ENCODE peak calls at places on chromosome 10, in four cellular contexts. One of them, this sample, is unnamed.

GRCh38 chr10:132429281-132430230 is 32.6 kb downstream of the PWWP2B start:
- DNase-seq in brain microvascular endothelial cell: no peak
- DNase-seq in H9: no peak
- DNase-seq in adrenal gland: no peak
- DNase-seq in this sample: no peak

GRCh38 chr10:75469018-75469616 is 37.7 kb downstream of the LRMDA start:
- DNase-seq in adrenal gland: peak; percentile 57
- DNase-seq in brain microvascular endothelial cell: peak; percentile 85
- DNase-seq in H9: no peak
- DNase-seq in this sample: no peak

GRCh38 chr10:73887038-73888015 is 13.0 kb upstream of the CAMK2G start:
- DNase-seq in brain microvascular endothelial cell: peak; percentile 72
- DNase-seq in H9: no peak
- DNase-seq in adrenal gland: peak; percentile 84
- DNase-seq in this sample: no peak

GRCh38 chr10:98292976-98293375 is 25.0 kb upstream of the LOXL4 start:
- DNase-seq in H9: no peak
- DNase-seq in adrenal gland: no peak
- DNase-seq in brain microvascular endothelial cell: no peak
- DNase-seq in this sample: no peak

GRCh38 chr10:79038841-79039201 is 29.9 kb upstream of the ZMIZ1 start:
- DNase-seq in brain microvascular endothelial cell: no peak
- DNase-seq in adrenal gland: no peak
- DNase-seq in H9: peak; percentile 76
- DNase-seq in this sample: no peak

GRCh38 chr10:21281765-21282484 is 243.6 kb downstream of the SKIDA1 start:
- DNase-seq in H9: peak; percentile 91
- DNase-seq in brain microvascular endothelial cell: no peak
- DNase-seq in adrenal gland: no peak
- DNase-seq in this sample: no peak

GRCh38 chr10:124739996-124740373 is 4.2 kb downstream of the FAM53B start:
- DNase-seq in brain microvascular endothelial cell: no peak
- DNase-seq in adrenal gland: no peak
- DNase-seq in H9: no peak
- DNase-seq in this sample: no peak

GRCh38 chr10:124082555-124082954 is 10.8 kb downstream of the CHST15 start:
- DNase-seq in brain microvascular endothelial cell: no peak
- DNase-seq in H9: no peak
- DNase-seq in adrenal gland: no peak
- DNase-seq in this sample: no peak

GRCh38 chr10:45160266-45160665 is 155.1 kb downstream of the OR13A1 start:
- DNase-seq in brain microvascular endothelial cell: peak; percentile 79
- DNase-seq in H9: no peak
- DNase-seq in adrenal gland: no peak
- DNase-seq in this sample: no peak

GRCh38 chr10:76308946-76309529 is 877.6 kb downstream of the LRMDA start:
- DNase-seq in H9: no peak
- DNase-seq in brain microvascular endothelial cell: no peak
- DNase-seq in adrenal gland: no peak
- DNase-seq in this sample: no peak

GRCh38 chr10:132987671-132988571 is 45.6 kb upstream of the CFAP46 start:
- DNase-seq in H9: no peak
- DNase-seq in brain microvascular endothelial cell: peak; percentile 82
- DNase-seq in adrenal gland: no peak
- DNase-seq in this sample: no peak

GRCh38 chr10:49632406-49633317 is 18.8 kb downstream of the CHAT start:
- DNase-seq in brain microvascular endothelial cell: no peak
- DNase-seq in H9: no peak
- DNase-seq in adrenal gland: no peak
- DNase-seq in this sample: no peak

GRCh38 chr10:71579668-71580067 is 139.9 kb downstream of the C10orf105 start:
- DNase-seq in brain microvascular endothelial cell: no peak
- DNase-seq in adrenal gland: no peak
- DNase-seq in H9: no peak
- DNase-seq in this sample: no peak

GRCh38 chr10:77746313-77746712 is 108.7 kb upstream of the KCNMA1 start:
- DNase-seq in H9: no peak
- DNase-seq in brain microvascular endothelial cell: peak; percentile 83
- DNase-seq in adrenal gland: no peak
- DNase-seq in this sample: no peak

GRCh38 chr10:104331208-104331838 is 6.9 kb downstream of the ITPRIP start:
- DNase-seq in adrenal gland: no peak
- DNase-seq in H9: peak; percentile 57
- DNase-seq in brain microvascular endothelial cell: peak; percentile 77
- DNase-seq in this sample: no peak

GRCh38 chr10:112755446-112756117 is 194.5 kb upstream of the TCF7L2 start:
- DNase-seq in H9: no peak
- DNase-seq in brain microvascular endothelial cell: no peak
- DNase-seq in adrenal gland: no peak
- DNase-seq in this sample: no peak

GRCh38 chr10:64535131-64535867 is 1014.1 kb downstream of the REEP3 start:
- DNase-seq in H9: no peak
- DNase-seq in adrenal gland: no peak
- DNase-seq in brain microvascular endothelial cell: no peak
- DNase-seq in this sample: no peak

GRCh38 chr10:43407576-43408330 is 1.2 kb downstream of the HNRNPF start:
- DNase-seq in brain microvascular endothelial cell: peak; percentile 85
- DNase-seq in adrenal gland: peak; percentile 90
- DNase-seq in H9: peak; percentile 71
- DNase-seq in this sample: peak; percentile 94

GRCh38 chr10:65292551-65292950 is 1633.3 kb upstream of the LRRTM3 start:
- DNase-seq in H9: no peak
- DNase-seq in brain microvascular endothelial cell: no peak
- DNase-seq in adrenal gland: no peak
- DNase-seq in this sample: no peak

GRCh38 chr10:50497758-50498157 is 126.0 kb downstream of the SGMS1 start:
- DNase-seq in H9: no peak
- DNase-seq in brain microvascular endothelial cell: peak; percentile 62
- DNase-seq in adrenal gland: no peak
- DNase-seq in this sample: peak; percentile 49

GRCh38 chr10:113293167-113293566 is 259.7 kb upstream of the HABP2 start:
- DNase-seq in adrenal gland: no peak
- DNase-seq in H9: no peak
- DNase-seq in brain microvascular endothelial cell: no peak
- DNase-seq in this sample: no peak

GRCh38 chr10:77422491-77423338 is 214.9 kb downstream of the KCNMA1 start:
- DNase-seq in adrenal gland: peak; percentile 47
- DNase-seq in brain microvascular endothelial cell: peak; percentile 43
- DNase-seq in H9: no peak
- DNase-seq in this sample: no peak

GRCh38 chr10:7717767-7718166 is 14.7 kb downstream of the ITIH2 start:
- DNase-seq in brain microvascular endothelial cell: no peak
- DNase-seq in H9: no peak
- DNase-seq in adrenal gland: no peak
- DNase-seq in this sample: no peak

GRCh38 chr10:117364121-117364960 is 10.9 kb downstream of the PDZD8 start:
- DNase-seq in brain microvascular endothelial cell: no peak
- DNase-seq in adrenal gland: no peak
- DNase-seq in H9: no peak
- DNase-seq in this sample: no peak

GRCh38 chr10:132078746-132079345 is 13.1 kb downstream of the JAKMIP3 start:
- DNase-seq in H9: peak; percentile 47
- DNase-seq in adrenal gland: no peak
- DNase-seq in brain microvascular endothelial cell: no peak
- DNase-seq in this sample: no peak

GRCh38 chr10:62106929-62107519 is 161.6 kb downstream of the RTKN2 start:
- DNase-seq in H9: no peak
- DNase-seq in adrenal gland: no peak
- DNase-seq in brain microvascular endothelial cell: no peak
- DNase-seq in this sample: no peak

GRCh38 chr10:68900427-68901105 is 549 bp upstream of the DDX50 start:
- DNase-seq in adrenal gland: no peak
- DNase-seq in brain microvascular endothelial cell: peak; percentile 67
- DNase-seq in H9: no peak
- DNase-seq in this sample: no peak

GRCh38 chr10:30813872-30814471 is 184.4 kb upstream of the LYZL2 start:
- DNase-seq in adrenal gland: no peak
- DNase-seq in H9: no peak
- DNase-seq in brain microvascular endothelial cell: peak; percentile 80
- DNase-seq in this sample: no peak

GRCh38 chr10:128091636-128092210 is 34.5 kb downstream of the MKI67 start:
- DNase-seq in H9: peak; percentile 80
- DNase-seq in adrenal gland: no peak
- DNase-seq in brain microvascular endothelial cell: no peak
- DNase-seq in this sample: no peak

DNA sequence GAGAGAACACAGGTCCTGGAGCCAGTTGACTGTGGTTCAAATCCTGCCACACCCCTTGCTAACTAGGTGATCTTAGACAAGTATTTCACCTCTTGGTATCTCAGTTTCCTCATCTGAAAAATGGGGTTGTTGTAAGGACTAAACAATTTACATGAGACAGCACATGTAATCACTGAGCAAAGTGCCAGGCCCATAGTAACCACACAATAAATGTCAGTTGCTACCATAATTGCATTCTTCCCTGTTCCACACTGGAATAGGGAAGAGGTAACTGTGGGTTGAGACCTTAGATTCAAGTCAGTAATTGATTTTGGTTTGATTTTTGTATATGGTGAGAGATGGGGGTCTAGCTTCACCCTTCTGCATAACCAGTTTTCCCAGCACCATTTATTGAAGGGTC is 91.4 kb upstream of the PDLIM1 start:
- DNase-seq in brain microvascular endothelial cell: no peak
- DNase-seq in H9: no peak
- DNase-seq in adrenal gland: no peak
- DNase-seq in this sample: no peak
- TF ChIP-seq CTCF in brain microvascular endothelial cell: no peak
- TF ChIP-seq CTCF in H9: no peak
- TF ChIP-seq CTCF in adrenal gland: no peak
- TF ChIP-seq CTCF in this sample: no peak

DNA sequence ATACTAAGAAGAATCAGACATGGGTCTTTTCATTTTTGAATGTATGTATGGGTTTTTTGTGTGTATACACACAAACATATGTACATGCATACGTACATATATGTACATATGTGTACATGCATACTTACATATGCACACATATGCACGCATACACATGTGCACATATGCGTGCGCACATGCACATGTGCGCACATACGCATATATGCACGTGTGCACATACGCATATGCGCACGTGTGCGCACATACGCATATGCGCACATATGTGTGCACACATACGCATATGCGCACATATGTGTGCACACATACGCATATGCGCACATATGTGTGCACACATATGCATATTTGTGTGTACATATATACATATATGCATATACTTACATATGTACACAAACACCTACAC is 4.9 kb upstream of the BMPR1A start:
- DNase-seq in H9: no peak
- DNase-seq in adrenal gland: no peak
- DNase-seq in brain microvascular endothelial cell: no peak
- DNase-seq in this sample: no peak
- TF ChIP-seq CTCF in H9: no peak
- TF ChIP-seq CTCF in adrenal gland: no peak
- TF ChIP-seq CTCF in brain microvascular endothelial cell: no peak
- TF ChIP-seq CTCF in this sample: no peak

DNA sequence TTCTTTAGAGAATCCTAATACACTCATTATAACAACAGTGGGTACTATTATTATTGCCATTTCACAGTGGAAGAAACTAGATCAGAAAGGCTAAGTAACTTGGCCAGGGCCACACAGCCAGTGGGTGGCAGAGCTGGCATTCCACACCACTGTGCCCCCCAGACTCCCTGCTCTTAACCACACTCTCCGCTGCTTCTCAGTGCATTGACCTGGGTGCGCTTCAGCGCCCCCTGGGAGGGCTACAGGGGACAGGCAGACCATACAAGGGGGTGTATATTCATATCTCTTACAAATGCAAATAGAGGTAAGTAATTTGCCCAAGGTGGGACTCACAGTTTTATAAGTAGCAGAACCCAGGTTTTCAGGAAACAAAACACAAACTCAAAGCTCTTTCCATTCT is 77.0 kb upstream of the NMT2 start:
- DNase-seq in adrenal gland: no peak
- DNase-seq in H9: peak; percentile 43
- DNase-seq in brain microvascular endothelial cell: no peak
- DNase-seq in this sample: no peak
- TF ChIP-seq CTCF in adrenal gland: no peak
- TF ChIP-seq CTCF in H9: peak; percentile 72
- TF ChIP-seq CTCF in brain microvascular endothelial cell: peak; percentile 68
- TF ChIP-seq CTCF in this sample: peak; percentile 21

DNA sequence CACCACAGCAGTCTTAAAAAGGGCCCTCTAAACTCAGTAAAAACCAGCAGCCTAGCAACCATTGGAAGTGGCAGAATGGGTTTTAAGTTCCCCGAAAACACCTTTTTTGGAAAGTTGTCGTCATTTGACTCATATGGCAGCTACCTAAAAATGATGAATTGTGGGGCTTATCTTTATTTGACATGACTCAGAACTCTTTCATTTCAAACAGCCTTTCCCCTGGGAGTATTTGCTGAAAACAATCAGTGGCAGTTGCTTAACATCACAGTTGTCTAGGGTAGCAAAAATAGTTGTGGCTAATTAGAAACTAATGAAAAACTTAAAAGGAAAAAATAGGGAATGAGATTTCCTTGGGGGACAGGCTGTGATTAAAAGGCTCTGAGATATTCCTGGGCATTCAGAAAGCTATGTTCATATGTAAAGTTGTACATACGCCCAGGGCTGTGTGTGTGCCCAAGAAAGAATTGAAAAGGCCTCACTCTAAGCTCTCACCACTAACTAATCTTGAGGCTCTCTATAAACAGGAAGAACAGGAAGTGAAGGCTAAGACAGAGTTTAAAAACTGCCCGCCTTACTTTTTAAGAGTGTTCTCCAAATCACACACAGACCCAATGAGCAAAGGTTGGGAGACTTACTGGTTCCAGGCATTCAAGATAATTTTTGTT is 81.7 kb upstream of the HECTD2 start:
- DNase-seq in brain microvascular endothelial cell: no peak
- DNase-seq in adrenal gland: no peak
- DNase-seq in H9: no peak
- DNase-seq in this sample: no peak
- TF ChIP-seq CTCF in brain microvascular endothelial cell: no peak
- TF ChIP-seq CTCF in adrenal gland: no peak
- TF ChIP-seq CTCF in H9: no peak
- TF ChIP-seq CTCF in this sample: no peak

GRCh38 chr10:119821172-119821571 is 51.5 kb downstream of the MCMBP start:
- DNase-seq in brain microvascular endothelial cell: no peak
- DNase-seq in H9: no peak
- DNase-seq in adrenal gland: no peak
- DNase-seq in this sample: no peak

GRCh38 chr10:119812684-119813083 is 60.0 kb downstream of the MCMBP start:
- DNase-seq in brain microvascular endothelial cell: no peak
- DNase-seq in adrenal gland: no peak
- DNase-seq in H9: no peak
- DNase-seq in this sample: no peak

GRCh38 chr10:119815671-119816070 is 57.0 kb downstream of the MCMBP start:
- DNase-seq in H9: no peak
- DNase-seq in adrenal gland: no peak
- DNase-seq in brain microvascular endothelial cell: no peak
- DNase-seq in this sample: no peak

GRCh38 chr10:119818889-119819270 is 53.8 kb downstream of the MCMBP start:
- DNase-seq in adrenal gland: no peak
- DNase-seq in H9: peak; percentile 47
- DNase-seq in brain microvascular endothelial cell: no peak
- DNase-seq in this sample: no peak

GRCh38 chr10:119817991-119818888 is 54.4 kb downstream of the MCMBP start:
- DNase-seq in H9: peak; percentile 100
- DNase-seq in brain microvascular endothelial cell: peak; percentile 48
- DNase-seq in adrenal gland: peak; percentile 61
- DNase-seq in this sample: peak; percentile 44
- TF ChIP-seq CTCF in H9: peak; percentile 68
- TF ChIP-seq CTCF in brain microvascular endothelial cell: peak; percentile 31
- TF ChIP-seq CTCF in adrenal gland: no peak
- TF ChIP-seq CTCF in this sample: no peak

GRCh38 chr10:5583525-5584175 is 58.9 kb downstream of the CALML3 start:
- DNase-seq in H9: peak; percentile 84
- DNase-seq in adrenal gland: peak; percentile 28
- DNase-seq in brain microvascular endothelial cell: no peak
- DNase-seq in this sample: peak; percentile 54
- TF ChIP-seq CTCF in H9: no peak
- TF ChIP-seq CTCF in adrenal gland: no peak
- TF ChIP-seq CTCF in brain microvascular endothelial cell: no peak
- TF ChIP-seq CTCF in this sample: no peak